ENCODE peak calls at places on chromosomes 3 and 15, in six cellular contexts. A, D, B, P, E and V are unnamed samples.

GRCh38 chr3:7568526-7569184 is 707.7 kb downstream of the GRM7 start:
- DNase-seq in A (no peak), D (no peak), B (no peak), P (no peak), E (no peak), V (no peak)

GRCh38 chr15:35481992-35482391 is 64.0 kb downstream of the DPH6 start:
- DNase-seq in A (peak; percentile 79), D (peak; percentile 33), B (peak; percentile 56), P (peak; percentile 87), E (no peak), V (no peak)

GRCh38 chr15:81293728-81294500 is 30.0 kb downstream of the STARD5 start:
- DNase-seq in A (no peak), D (no peak), B (no peak), P (no peak), E (no peak), V (no peak)

GRCh38 chr15:49383266-49383665 is 39.8 kb upstream of the FGF7 start:
- DNase-seq in A (peak; percentile 75), D (no peak), B (peak; percentile 34), P (no peak), E (no peak), V (no peak)

GRCh38 chr15:29056839-29057450 is 171.2 kb downstream of the APBA2 start:
- DNase-seq in A (no peak), D (no peak), B (no peak), P (peak; percentile 10), E (peak; percentile 66), V (no peak)

GRCh38 chr3:161042023-161042501 is 63.1 kb downstream of the B3GALNT1 start:
- DNase-seq in A (no peak), D (no peak), B (peak; percentile 55), P (no peak), E (no peak), V (no peak)

GRCh38 chr3:8964436-8965370 is 1.4 kb upstream of the RAD18 start:
- DNase-seq in A (peak; percentile 70), D (peak; percentile 64), B (peak; percentile 33), P (peak; percentile 58), E (no peak), V (no peak)

GRCh38 chr3:42014443-42014945 is 52.6 kb upstream of the ULK4 start:
- DNase-seq in A (no peak), D (no peak), B (peak; percentile 33), P (peak; percentile 29), E (no peak), V (no peak)

GRCh38 chr3:40022267-40022827 is 212.9 kb downstream of the MYRIP start:
- DNase-seq in A (no peak), D (no peak), B (no peak), P (no peak), E (no peak), V (no peak)

GRCh38 chr3:6120786-6121185 is 740.1 kb upstream of the GRM7 start:
- DNase-seq in A (no peak), D (no peak), B (peak; percentile 78), P (peak; percentile 8), E (no peak), V (no peak)

GRCh38 chr15:98777426-98777825 is 129.1 kb downstream of the IGF1R start:
- DNase-seq in A (no peak), D (no peak), B (no peak), P (no peak), E (no peak), V (no peak)

GRCh38 chr3:160287666-160288065 is 62.4 kb downstream of the C3orf80 start:
- DNase-seq in A (no peak), D (no peak), B (no peak), P (no peak), E (no peak), V (no peak)

GRCh38 chr3:46962990-46963389 is 13.6 kb downstream of the CCDC12 start:
- DNase-seq in A (no peak), D (no peak), B (no peak), P (no peak), E (no peak), V (no peak)

GRCh38 chr15:80059786-80060489 is 462 bp downstream of the ZFAND6 start:
- DNase-seq in A (peak; percentile 16), D (peak; percentile 62), B (peak; percentile 47), P (peak; percentile 87), E (no peak), V (peak; percentile 72)

GRCh38 chr3:192947421-192947820 is 29.8 kb upstream of the MB21D2 start:
- DNase-seq in A (peak; percentile 10), D (no peak), B (no peak), P (no peak), E (no peak), V (no peak)

GRCh38 chr3:159907828-159908227 is 80.8 kb upstream of the IL12A start:
- DNase-seq in A (no peak), D (no peak), B (no peak), P (no peak), E (no peak), V (no peak)

GRCh38 chr3:49611291-49611690 is 57.0 kb downstream of the BSN start:
- DNase-seq in A (no peak), D (no peak), B (no peak), P (no peak), E (no peak), V (no peak)

GRCh38 chr15:41999290-42000285 is 21.3 kb downstream of the PLA2G4E start:
- DNase-seq in A (no peak), D (no peak), B (no peak), P (no peak), E (no peak), V (no peak)

GRCh38 chr15:40894689-40895308 is 549 bp downstream of the VPS18 start:
- DNase-seq in A (peak; percentile 82), D (peak; percentile 81), B (peak; percentile 92), P (peak; percentile 95), E (peak; percentile 77), V (peak; percentile 50)

GRCh38 chr3:129620828-129621605 is 14.5 kb upstream of the PLXND1 start:
- DNase-seq in A (no peak), D (no peak), B (no peak), P (no peak), E (no peak), V (no peak)

GRCh38 chr3:102536479-102536878 is 101.7 kb downstream of the ZPLD1 start:
- DNase-seq in A (peak; percentile 33), D (no peak), B (peak; percentile 39), P (peak; percentile 42), E (no peak), V (peak; percentile 5)

GRCh38 chr3:61876797-61877196 is 315.4 kb downstream of the PTPRG start:
- DNase-seq in A (peak; percentile 72), D (no peak), B (peak; percentile 14), P (no peak), E (no peak), V (no peak)

GRCh38 chr3:179962617-179963387 is 73.9 kb downstream of the PEX5L start:
- DNase-seq in A (no peak), D (no peak), B (no peak), P (no peak), E (no peak), V (no peak)

GRCh38 chr3:67854663-67855062 is 200.3 kb upstream of the SUCLG2 start:
- DNase-seq in A (no peak), D (no peak), B (no peak), P (no peak), E (no peak), V (no peak)

GRCh38 chr3:115279939-115280338 is 132.9 kb upstream of the ZBTB20 start:
- DNase-seq in A (peak; percentile 38), D (no peak), B (peak; percentile 14), P (no peak), E (no peak), V (no peak)

DNA sequence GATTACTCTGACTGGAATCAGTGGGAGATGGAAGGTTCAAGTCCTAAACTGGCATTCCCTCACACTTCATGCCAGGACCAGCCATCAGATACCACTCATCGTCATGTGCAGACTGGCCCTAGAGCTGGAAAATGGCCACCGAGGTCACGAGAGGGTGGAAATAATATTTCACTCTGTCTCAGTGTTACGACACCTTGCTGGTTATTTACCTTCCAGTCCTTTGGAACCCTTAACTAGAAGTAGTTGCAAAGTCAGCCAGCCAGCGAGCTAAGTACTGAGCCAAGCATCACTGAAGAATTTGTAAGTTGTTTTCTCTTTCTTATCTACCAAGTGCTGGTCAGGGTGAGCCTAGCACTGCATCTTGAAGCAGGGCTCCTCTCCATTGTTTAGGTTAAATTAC is 309.9 kb upstream of the RASGRP1 start:
- DNase-seq in A (no peak), D (no peak), B (no peak), P (no peak), E (no peak), V (no peak)
- H2BK15ac ChIP-seq in A (peak overlapping the region; percentile 73), D (no peak overlapping the region), B (no peak overlapping the region), P (no peak overlapping the region), E (no peak overlapping the region), V (no peak overlapping the region)

GRCh38 chr15:62903437-62903836 is 139.1 kb upstream of the TPM1 start:
- DNase-seq in A (no peak), D (no peak), B (no peak), P (peak; percentile 16), E (no peak), V (peak; percentile 33)

GRCh38 chr15:62900071-62900812 is 142.3 kb upstream of the TPM1 start:
- DNase-seq in A (no peak), D (no peak), B (peak; percentile 32), P (no peak), E (no peak), V (no peak)

GRCh38 chr15:62901087-62901486 is 141.5 kb upstream of the TPM1 start:
- DNase-seq in A (no peak), D (no peak), B (no peak), P (no peak), E (no peak), V (no peak)

GRCh38 chr15:62902821-62903220 is 139.7 kb upstream of the TPM1 start:
- DNase-seq in A (no peak), D (peak; percentile 63), B (no peak), P (peak; percentile 78), E (no peak), V (no peak)

GRCh38 chr15:62901916-62902554 is 140.5 kb upstream of the TPM1 start:
- DNase-seq in A (no peak), D (no peak), B (no peak), P (peak; percentile 61), E (no peak), V (no peak)
- H2BK120ac ChIP-seq in A (peak overlapping the region; percentile 45), D (no peak overlapping the region), B (no peak overlapping the region), P (no peak overlapping the region), E (no peak overlapping the region), V (no peak overlapping the region)

GRCh38 chr3:105013657-105014056 is 353.1 kb upstream of the ALCAM start:
- DNase-seq in A (no peak), D (no peak), B (no peak), P (no peak), E (no peak), V (no peak)
- H2BK15ac ChIP-seq in A (no peak overlapping the region), D (no peak overlapping the region), B (no peak overlapping the region), P (no peak overlapping the region), E (no peak overlapping the region), V (no peak overlapping the region)

GRCh38 chr3:54967586-54968244 is 39.9 kb upstream of the LRTM1 start:
- DNase-seq in A (peak; percentile 90), D (no peak), B (peak; percentile 69), P (no peak), E (no peak), V (no peak)

GRCh38 chr3:54970895-54971294 is 43.0 kb upstream of the LRTM1 start:
- DNase-seq in A (peak; percentile 59), D (no peak), B (no peak), P (no peak), E (no peak), V (no peak)

GRCh38 chr3:54966979-54967378 is 39.1 kb upstream of the LRTM1 start:
- DNase-seq in A (no peak), D (no peak), B (no peak), P (no peak), E (no peak), V (no peak)

GRCh38 chr3:54969652-54970051 is 41.8 kb upstream of the LRTM1 start:
- DNase-seq in A (no peak), D (no peak), B (no peak), P (no peak), E (no peak), V (no peak)

GRCh38 chr3:54968546-54969172 is 40.8 kb upstream of the LRTM1 start:
- DNase-seq in A (peak; percentile 91), D (no peak), B (peak; percentile 32), P (peak; percentile 60), E (no peak), V (no peak)
- H2BK120ac ChIP-seq in A (peak overlapping the region; percentile 90), D (no peak overlapping the region), B (no peak overlapping the region), P (no peak overlapping the region), E (no peak overlapping the region), V (no peak overlapping the region)